ENCODE peak calls at places on chromosomes 16 and 17, in nine cellular contexts. P is psoas muscle; F is lower leg skin; B is foreskin keratinocyte; W is foreskin fibroblast; K is bronchial epithelial cell; G is CD4-positive, alpha-beta T cell; U is H9; Z is left ventricle myocardium inferior. C is an unnamed sample.
A peak's percentile ranks its signal among the peaks of the same experiment; 100 is the strongest.

GRCh38 chr17:41511130-41511529 is 5.7 kb upstream of the KRT13 start:
- DNase-seq in F (no peak), G (no peak), U (peak; percentile 72), W (no peak), K (no peak), B (no peak), P (no peak), Z (no peak), C (no peak)

GRCh38 chr16:24013054-24013636 is 177.4 kb downstream of the PRKCB start:
- DNase-seq in Z (no peak), B (no peak), K (no peak), P (no peak), W (no peak), F (no peak), U (no peak), G (no peak), C (no peak)

GRCh38 chr16:22736791-22737190 is 77.2 kb upstream of the HS3ST2 start:
- DNase-seq in W (no peak), Z (no peak), F (no peak), U (no peak), G (no peak), B (no peak), P (no peak), K (no peak), C (no peak)

GRCh38 chr16:57603110-57604024 is 25.1 kb upstream of the ADGRG1 start:
- DNase-seq in W (no peak), P (no peak), U (no peak), F (peak; percentile 48), G (no peak), B (no peak), Z (no peak), K (no peak), C (no peak)

GRCh38 chr17:54544239-54544638 is 356.4 kb upstream of the TOM1L1 start:
- DNase-seq in Z (no peak), W (no peak), K (no peak), F (no peak), B (no peak), G (no peak), U (peak; percentile 87), P (no peak), C (no peak)

GRCh38 chr17:82548681-82549303 is 29.3 kb downstream of the FOXK2 start:
- DNase-seq in K (no peak), F (no peak), Z (peak; percentile 43), P (no peak), W (no peak), U (no peak), B (no peak), G (no peak), C (no peak)

GRCh38 chr17:55210292-55210691 is 54.5 kb upstream of the HLF start:
- DNase-seq in G (no peak), P (no peak), Z (no peak), B (no peak), K (no peak), W (no peak), F (no peak), U (no peak), C (no peak)

GRCh38 chr17:57649731-57650484 is 95.2 kb downstream of the CCDC182 start:
- DNase-seq in G (no peak), Z (no peak), W (no peak), B (no peak), P (no peak), K (peak; percentile 10), F (no peak), U (peak; percentile 82), C (no peak)

GRCh38 chr17:53950207-53950857 is 127.6 kb downstream of the KIF2B start:
- DNase-seq in F (no peak), W (no peak), P (no peak), B (no peak), G (no peak), U (peak; percentile 80), Z (no peak), K (no peak), C (no peak)

GRCh38 chr17:39769974-39770587 is 32.3 kb downstream of the GRB7 start:
- DNase-seq in K (peak; percentile 99), P (no peak), G (peak; percentile 65), W (peak; percentile 23), F (no peak), B (peak; percentile 100), U (no peak), Z (no peak), C (no peak)

GRCh38 chr17:40604327-40605080 is 39.2 kb upstream of the CCR7 start:
- DNase-seq in P (no peak), B (no peak), G (no peak), U (no peak), W (no peak), K (no peak), Z (no peak), F (no peak), C (no peak)

GRCh38 chr16:72189865-72190371 is 18.0 kb upstream of the PMFBP1 start:
- DNase-seq in Z (no peak), K (peak; percentile 50), B (peak; percentile 63), G (no peak), F (no peak), P (no peak), U (no peak), W (peak; percentile 67), C (no peak)

GRCh38 chr16:69921125-69921524 is 30.0 kb upstream of the CLEC18A start:
- DNase-seq in F (no peak), U (no peak), B (no peak), Z (no peak), W (no peak), K (no peak), G (no peak), P (no peak), C (no peak)

GRCh38 chr17:39739885-39740356 is 2.2 kb downstream of the GRB7 start:
- DNase-seq in K (peak; percentile 69), P (peak; percentile 15), G (no peak), Z (no peak), F (no peak), B (peak; percentile 72), U (peak; percentile 69), W (no peak), C (no peak)

GRCh38 chr16:88541831-88542230 is 28.4 kb upstream of the ZC3H18 start:
- DNase-seq in W (no peak), U (no peak), G (no peak), P (peak; percentile 14), Z (no peak), K (no peak), F (no peak), B (no peak), C (no peak)

DNA sequence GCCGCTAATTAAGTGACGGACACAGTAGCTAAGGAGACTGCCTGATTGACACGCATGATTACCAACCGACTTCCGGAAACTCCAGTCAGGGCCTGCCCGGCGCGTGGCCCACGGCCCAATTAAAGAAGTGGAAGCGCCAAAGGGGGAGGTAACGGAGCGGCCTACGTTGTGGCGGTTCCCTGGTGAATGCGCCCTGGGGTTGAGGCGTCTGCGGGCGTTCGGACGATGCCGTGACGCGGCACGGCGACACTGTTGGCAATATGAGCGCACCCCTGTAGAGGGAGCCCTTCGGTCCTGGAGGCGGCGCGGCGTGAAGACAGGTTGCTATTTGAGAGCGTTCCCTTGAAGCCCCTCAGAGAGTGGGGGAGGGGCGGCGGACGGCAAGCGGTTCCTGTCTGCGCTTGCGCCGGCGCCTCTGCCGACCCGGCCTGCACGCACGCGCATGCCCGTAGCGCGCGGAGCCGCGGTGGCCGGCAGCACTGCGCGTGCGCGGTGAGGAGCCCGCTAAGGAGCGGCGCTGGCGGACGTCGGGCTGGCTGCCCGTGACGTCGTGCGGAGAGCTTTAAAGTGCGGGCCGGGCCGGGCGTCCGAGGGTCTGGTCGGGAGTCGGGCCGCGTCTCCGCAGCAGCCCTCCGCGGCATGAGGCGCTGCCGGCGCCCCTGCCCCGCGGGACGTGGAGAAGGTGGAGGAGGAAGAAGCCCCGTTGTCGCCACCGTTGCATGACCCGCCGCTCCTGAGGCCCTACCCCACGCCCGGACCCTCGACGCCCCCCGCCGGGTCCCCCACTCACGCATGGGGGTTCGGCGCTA is at the start of gene ALKBH5:
- DNase-seq in Z (peak; percentile 96), B (peak; percentile 99), K (peak; percentile 98), G (peak; percentile 96), P (peak; percentile 98), U (peak; percentile 100), F (peak; percentile 99), W (peak; percentile 100), C (peak; percentile 96)
- TF ChIP-seq CTCF in Z (peak; percentile 42), B (peak; percentile 69), K (peak; percentile 31), G (peak; percentile 29), P (peak; percentile 14), U (peak; percentile 52), F (no peak), W (peak; percentile 21), C (peak; percentile 57)

GRCh38 chr17:29585080-29585751 is 4.2 kb downstream of the GIT1 start:
- DNase-seq in P (peak; percentile 53), G (no peak), F (no peak), U (no peak), K (no peak), B (no peak), Z (no peak), W (no peak), C (no peak)
- TF ChIP-seq CTCF in P (no peak), G (peak; percentile 35), F (no peak), U (peak; percentile 47), K (peak; percentile 42), B (peak; percentile 35), Z (peak; percentile 26), W (peak; percentile 17), C (no peak)

DNA sequence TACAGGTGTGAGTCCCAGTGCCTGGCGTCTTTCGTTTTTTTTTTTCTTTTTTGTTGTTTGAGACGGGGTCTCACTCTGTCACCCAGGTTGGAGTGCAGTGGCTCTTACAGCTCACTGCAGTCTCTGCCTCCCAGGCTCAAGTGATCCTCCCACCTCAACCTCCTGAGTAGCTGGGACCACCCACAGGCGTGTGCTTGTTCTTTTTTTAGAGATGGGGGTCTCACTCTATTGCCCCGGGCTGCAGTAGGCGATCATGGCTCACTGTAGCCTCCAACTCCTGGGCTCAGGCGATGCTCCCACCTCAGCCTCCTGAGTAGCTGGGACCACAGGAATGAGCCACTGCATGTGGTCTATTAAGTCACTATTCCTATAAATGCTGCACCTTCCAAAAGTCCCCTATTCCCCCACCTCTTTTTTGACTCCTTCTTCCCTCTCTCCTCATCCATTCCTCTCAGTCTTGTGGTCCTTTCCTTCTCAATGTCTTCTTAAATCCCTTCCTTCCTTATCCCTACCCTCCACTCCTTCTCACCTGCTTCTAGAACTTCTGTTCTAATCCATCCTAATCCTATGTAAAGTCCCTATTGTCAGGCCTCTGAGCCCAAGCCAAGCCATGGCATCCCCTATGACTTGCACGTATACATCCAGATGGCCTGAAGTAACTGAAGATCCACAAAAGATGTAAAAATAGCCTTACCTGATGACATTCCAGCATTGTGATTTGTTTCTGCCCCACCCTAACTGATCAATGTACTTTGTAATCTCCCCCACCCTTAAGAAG is 9.2 kb downstream of the GGA3 start:
- DNase-seq in G (no peak), U (no peak), F (no peak), Z (no peak), B (no peak), P (no peak), K (no peak), W (no peak), C (no peak)
- TF ChIP-seq CTCF in G (no peak), U (no peak), F (no peak), Z (no peak), B (no peak), P (no peak), K (no peak), W (no peak), C (no peak)

DNA sequence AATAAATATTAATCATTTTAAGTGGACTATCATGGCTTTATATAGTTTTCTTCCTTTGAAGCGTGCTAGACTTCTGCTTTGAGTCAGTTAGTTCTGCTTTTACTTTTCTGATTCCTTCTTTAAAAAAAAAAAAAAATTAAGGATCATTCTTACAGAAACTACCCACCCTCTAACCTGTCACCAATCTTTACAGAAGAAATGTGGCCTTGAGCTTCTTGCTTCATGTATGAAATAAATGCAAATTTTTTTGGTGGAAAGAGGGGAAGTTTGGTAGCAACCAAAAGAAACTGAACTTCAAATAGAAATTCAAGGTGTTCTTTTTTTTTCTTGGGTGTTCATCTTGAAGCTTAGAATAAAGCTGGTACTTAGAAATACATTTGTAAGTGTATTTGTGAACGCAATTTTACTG is 2.2 kb downstream of the EVI2A start:
- DNase-seq in P (no peak), B (no peak), G (no peak), Z (no peak), W (no peak), K (no peak), U (no peak), F (no peak), C (no peak)
- TF ChIP-seq CTCF in P (no peak), B (no peak), G (no peak), Z (no peak), W (no peak), K (no peak), U (no peak), F (no peak), C (no peak)